ENCODE peak calls at places on chromosomes 11 and 22, in ten cellular contexts. O, H, F, L, I, T, V, A, X and R are unnamed samples.
A peak's percentile ranks its signal among the peaks of the same experiment; 100 is the strongest.

GRCh38 chr11:108620958-108621772 is 27.6 kb upstream of the EXPH5 start:
- DNase-seq in O (no peak), H (no peak), F (peak; percentile 95), L (no peak), I (no peak), T (no peak), V (peak; percentile 7), A (no peak), X (no peak), R (no peak)

GRCh38 chr22:30879398-30879797 is 89.2 kb downstream of the MORC2 start:
- DNase-seq in O (no peak), H (no peak), F (no peak), L (no peak), I (no peak), T (no peak), V (no peak), A (peak; percentile 20), X (no peak), R (no peak)

GRCh38 chr11:29782447-29782846 is 234.4 kb downstream of the KCNA4 start:
- DNase-seq in O (no peak), H (no peak), F (no peak), L (no peak), I (no peak), T (no peak), V (no peak), A (no peak), X (no peak), R (no peak)

GRCh38 chr11:62552931-62553838 is 6.6 kb upstream of the AHNAK start:
- DNase-seq in O (peak; percentile 92), H (peak; percentile 94), F (peak; percentile 98), L (peak; percentile 91), I (peak; percentile 91), T (peak; percentile 88), V (peak; percentile 96), A (peak; percentile 90), X (peak; percentile 51), R (no peak)

GRCh38 chr11:111512296-111513239 is at the start of gene BTG4:
- DNase-seq in O (no peak), H (no peak), F (no peak), L (no peak), I (no peak), T (peak; percentile 21), V (no peak), A (no peak), X (peak; percentile 38), R (no peak)

GRCh38 chr11:120024046-120024445 is 113.9 kb downstream of the TRIM29 start:
- DNase-seq in O (no peak), H (no peak), F (no peak), L (no peak), I (no peak), T (no peak), V (no peak), A (no peak), X (no peak), R (peak; percentile 57)

GRCh38 chr11:72308226-72309073 is 64.5 kb upstream of the PHOX2A start:
- DNase-seq in O (peak; percentile 58), H (peak; percentile 22), F (peak; percentile 35), L (peak; percentile 95), I (no peak), T (no peak), V (peak; percentile 91), A (no peak), X (no peak), R (no peak)

GRCh38 chr11:66745356-66746235 is 16.6 kb upstream of the SPTBN2 start:
- DNase-seq in O (no peak), H (peak; percentile 49), F (peak; percentile 71), L (no peak), I (peak; percentile 49), T (no peak), V (no peak), A (no peak), X (no peak), R (peak; percentile 73)

GRCh38 chr22:20963201-20964052 is 3.6 kb upstream of the AIFM3 start:
- DNase-seq in O (no peak), H (no peak), F (no peak), L (no peak), I (no peak), T (no peak), V (no peak), A (no peak), X (no peak), R (no peak)

GRCh38 chr11:84465040-84465439 is 1162.1 kb downstream of the DLG2 start:
- DNase-seq in O (peak; percentile 25), H (no peak), F (no peak), L (peak; percentile 90), I (no peak), T (no peak), V (peak; percentile 38), A (no peak), X (no peak), R (no peak)

GRCh38 chr22:36433318-36434231 is 45.8 kb upstream of the MYH9 start:
- DNase-seq in O (no peak), H (peak; percentile 96), F (no peak), L (no peak), I (peak; percentile 88), T (no peak), V (no peak), A (no peak), X (no peak), R (no peak)

GRCh38 chr11:131914299-131914902 is 544.0 kb downstream of the NTM start:
- DNase-seq in O (no peak), H (no peak), F (peak; percentile 20), L (no peak), I (no peak), T (no peak), V (peak; percentile 49), A (no peak), X (no peak), R (no peak)

GRCh38 chr22:18044548-18045271 is 20.3 kb upstream of the MICAL3 start:
- DNase-seq in O (no peak), H (peak; percentile 84), F (no peak), L (no peak), I (peak; percentile 62), T (peak; percentile 51), V (peak; percentile 47), A (no peak), X (no peak), R (no peak)
- TF ChIP-seq CTCF in O (no peak), H (no peak), F (no peak), L (no peak), I (no peak), T (no peak), V (no peak), A (no peak), X (no peak), R (no peak)

DNA sequence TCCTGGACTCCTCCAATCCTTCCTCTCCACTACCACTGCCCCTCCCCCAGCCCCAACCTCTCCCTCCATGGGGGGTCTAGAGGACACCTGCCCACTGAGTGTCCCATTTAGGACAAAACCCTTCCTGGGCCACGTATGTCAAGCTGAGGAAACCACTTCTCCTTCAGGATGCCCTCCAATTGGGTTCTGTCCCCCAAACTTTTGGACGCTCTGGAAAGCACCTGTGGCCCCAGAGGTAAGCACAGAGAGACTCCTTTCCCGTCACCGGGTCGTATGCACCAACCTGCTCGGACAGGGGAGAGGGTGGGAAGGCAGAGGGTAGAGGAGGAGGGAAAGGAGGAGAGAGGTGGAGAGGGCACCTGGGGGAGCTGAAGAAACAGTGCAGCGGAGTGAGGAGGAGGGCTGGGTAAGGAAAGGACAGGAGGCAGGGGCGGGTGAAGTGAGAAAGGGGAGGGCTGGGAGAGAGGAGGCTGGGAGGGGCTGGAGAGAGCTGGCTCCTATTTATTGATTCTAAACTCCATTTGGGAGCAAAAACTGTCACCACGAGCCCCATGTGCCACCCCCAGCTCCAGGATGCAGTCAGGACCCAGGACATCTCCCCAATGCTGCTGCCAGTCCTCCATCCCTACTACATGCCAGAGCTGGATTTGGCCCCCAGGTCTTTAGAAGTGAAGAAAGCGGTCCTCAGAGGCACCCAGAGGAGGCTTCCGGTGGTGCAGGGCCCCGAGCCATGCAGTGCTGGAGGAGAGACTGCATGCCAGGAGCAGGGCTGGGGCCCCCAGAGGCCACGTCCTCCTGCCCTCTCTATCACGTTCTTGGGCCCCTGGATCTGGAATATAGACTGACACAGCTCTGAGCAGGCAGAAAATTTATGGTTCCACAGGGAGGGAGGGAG is 53.6 kb downstream of the SLC22A12 start:
- DNase-seq in O (no peak), H (no peak), F (peak; percentile 18), L (no peak), I (no peak), T (no peak), V (no peak), A (peak; percentile 69), X (no peak), R (no peak)
- TF ChIP-seq CTCF in O (no peak), H (no peak), F (peak; percentile 19), L (peak; percentile 29), I (no peak), T (no peak), V (no peak), A (peak; percentile 46), X (no peak), R (no peak)

GRCh38 chr11:78170413-78170812 is 18.0 kb downstream of the KCTD21 start:
- DNase-seq in O (no peak), H (no peak), F (no peak), L (no peak), I (no peak), T (no peak), V (no peak), A (no peak), X (no peak), R (no peak)
- TF ChIP-seq CTCF in O (no peak), H (no peak), F (no peak), L (no peak), I (no peak), T (no peak), V (no peak), A (no peak), X (no peak), R (no peak)

GRCh38 chr11:95135880-95136279 is 46.2 kb downstream of the ENDOD1 start:
- DNase-seq in O (no peak), H (no peak), F (no peak), L (no peak), I (no peak), T (no peak), V (no peak), A (no peak), X (no peak), R (no peak)

GRCh38 chr11:95135155-95135554 is 45.5 kb downstream of the ENDOD1 start:
- DNase-seq in O (no peak), H (peak; percentile 51), F (peak; percentile 47), L (no peak), I (peak; percentile 62), T (no peak), V (no peak), A (no peak), X (no peak), R (no peak)

GRCh38 chr11:95137299-95137698 is 47.7 kb downstream of the ENDOD1 start:
- DNase-seq in O (no peak), H (no peak), F (no peak), L (no peak), I (no peak), T (no peak), V (no peak), A (no peak), X (no peak), R (no peak)

GRCh38 chr11:95140397-95141030 is 50.9 kb downstream of the ENDOD1 start:
- DNase-seq in O (no peak), H (no peak), F (no peak), L (no peak), I (no peak), T (no peak), V (no peak), A (no peak), X (no peak), R (no peak)

DNA sequence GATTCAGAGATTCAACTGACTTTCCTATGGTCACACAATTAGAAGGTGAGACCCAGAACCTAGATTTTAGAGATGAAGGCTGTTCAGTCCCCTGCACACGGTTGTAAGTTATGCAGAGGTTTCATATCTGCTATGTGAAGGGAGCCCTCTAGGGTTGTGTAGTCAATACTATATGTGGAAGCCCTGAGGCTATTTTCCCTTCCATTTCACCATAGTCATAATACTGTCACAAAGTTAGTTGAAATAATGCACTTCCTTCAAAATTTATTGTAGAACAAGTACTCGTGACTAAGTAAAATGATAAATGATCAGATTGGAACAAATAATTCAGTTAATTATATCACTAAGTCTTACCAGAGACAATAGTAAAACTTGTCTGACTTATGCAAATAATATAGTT is 48.8 kb downstream of the ENDOD1 start:
- DNase-seq in O (no peak), H (no peak), F (peak; percentile 49), L (no peak), I (no peak), T (no peak), V (no peak), A (no peak), X (no peak), R (no peak)
- TF ChIP-seq CTCF in O (peak; percentile 25), H (no peak), F (no peak), L (peak; percentile 49), I (peak; percentile 18), T (peak; percentile 40), V (peak; percentile 27), A (peak; percentile 26), X (no peak), R (peak; percentile 19)